ENCODE peak calls at places on chromosomes 3 and 15, in seven cellular contexts. C, B, Y, J, Z, A and O are unnamed samples.

GRCh38 chr3:102068736-102069135 is 219.4 kb downstream of the NFKBIZ start:
- DNase-seq in B (no peak), J (no peak), A (no peak), Y (no peak), Z (no peak), C (no peak), O (no peak)

GRCh38 chr3:181862502-181862901 is 150.8 kb downstream of the SOX2 start:
- DNase-seq in B (no peak), J (no peak), C (no peak), Y (no peak), Z (no peak), A (no peak), O (no peak)

GRCh38 chr15:70530035-70530499 is 233.3 kb downstream of the UACA start:
- DNase-seq in Z (no peak), J (no peak), Y (no peak), C (no peak), B (no peak), A (no peak), O (no peak)

GRCh38 chr3:41195970-41196369 is 3.3 kb upstream of the CTNNB1 start:
- DNase-seq in Z (no peak), Y (no peak), B (no peak), C (no peak), A (no peak), J (no peak), O (no peak)

GRCh38 chr3:140429791-140430190 is 248.1 kb upstream of the TRIM42 start:
- DNase-seq in Y (no peak), C (no peak), J (no peak), A (no peak), B (no peak), Z (no peak), O (no peak)

GRCh38 chr15:62928996-62929350 is 113.6 kb upstream of the TPM1 start:
- DNase-seq in Y (no peak), Z (no peak), A (no peak), J (no peak), B (no peak), C (no peak), O (no peak)

GRCh38 chr15:35752134-35752466 is 206.1 kb upstream of the DPH6 start:
- DNase-seq in Y (no peak), C (no peak), B (no peak), J (no peak), A (no peak), Z (no peak), O (no peak)

GRCh38 chr15:33994005-33994615 is 25.8 kb downstream of the CHRM5 start:
- DNase-seq in Z (no peak), A (no peak), J (no peak), B (peak), Y (no peak), C (no peak), O (no peak)

GRCh38 chr15:64583519-64583918 is 123.1 kb downstream of the ZNF609 start:
- DNase-seq in B (no peak), A (no peak), Z (no peak), J (no peak), C (no peak), Y (no peak), O (no peak)

GRCh38 chr3:134771962-134772361 is 23.1 kb upstream of the EPHB1 start:
- DNase-seq in C (no peak), B (no peak), Z (no peak), J (no peak), A (no peak), Y (no peak), O (no peak)

GRCh38 chr3:52455283-52456168 is at the start of gene NISCH:
- DNase-seq in A (peak), J (peak), C (peak), Z (peak), Y (peak), B (peak), O (peak)

GRCh38 chr3:184015381-184016019 is 2.2 kb downstream of the ABCC5 start:
- DNase-seq in A (no peak), C (no peak), Y (no peak), Z (no peak), B (no peak), J (no peak), O (no peak)

GRCh38 chr15:59999558-60000112 is 4.5 kb upstream of the FOXB1 start:
- DNase-seq in Z (no peak), C (no peak), Y (no peak), A (no peak), J (peak), B (no peak), O (no peak)

GRCh38 chr3:120528163-120528562 is 68.0 kb upstream of the NDUFB4 start:
- DNase-seq in Z (no peak), Y (no peak), B (no peak), A (no peak), J (no peak), C (no peak), O (no peak)

GRCh38 chr15:67093146-67093874 is 27.9 kb downstream of the SMAD3 start:
- DNase-seq in A (no peak), Y (peak), C (no peak), Z (no peak), J (no peak), B (no peak), O (no peak)

GRCh38 chr15:94744080-94744793 is 512.9 kb downstream of the MCTP2 start:
- DNase-seq in Y (no peak), B (no peak), Z (no peak), A (no peak), C (no peak), J (no peak), O (no peak)

GRCh38 chr3:130905551-130905950 is 11.7 kb downstream of the ATP2C1 start:
- DNase-seq in A (no peak), Y (no peak), J (no peak), Z (no peak), C (no peak), B (no peak), O (no peak)